ENCODE peak calls at places on chromosomes 2 and 18, in ten cellular contexts. One of them, this sample, is unnamed.

GRCh38 chr18:61820842-61821241 is 72.0 kb downstream of the RNF152 start:
- DNase-seq in stomach: no peak
- DNase-seq in prostate gland: no peak
- DNase-seq in K562: no peak
- DNase-seq in breast epithelium: no peak
- DNase-seq in transverse colon: no peak
- DNase-seq in H1: no peak
- DNase-seq in HCT116: no peak
- DNase-seq in HepG2: no peak
- DNase-seq in GM12878: no peak
- DNase-seq in this sample: no peak

GRCh38 chr2:75099521-75099922 is 99.8 kb downstream of the TACR1 start:
- DNase-seq in breast epithelium: no peak
- DNase-seq in HCT116: no peak
- DNase-seq in H1: no peak
- DNase-seq in stomach: no peak
- DNase-seq in transverse colon: no peak
- DNase-seq in GM12878: no peak
- DNase-seq in prostate gland: no peak
- DNase-seq in K562: no peak
- DNase-seq in HepG2: no peak
- DNase-seq in this sample: no peak

GRCh38 chr2:15727396-15728246 is 136.0 kb downstream of the DDX1 start:
- DNase-seq in GM12878: no peak
- DNase-seq in H1: no peak
- DNase-seq in K562: no peak
- DNase-seq in prostate gland: no peak
- DNase-seq in transverse colon: no peak
- DNase-seq in HCT116: no peak
- DNase-seq in stomach: no peak
- DNase-seq in HepG2: no peak
- DNase-seq in breast epithelium: no peak
- DNase-seq in this sample: no peak

GRCh38 chr2:147365577-147365976 is 479.3 kb upstream of the ACVR2A start:
- DNase-seq in stomach: no peak
- DNase-seq in prostate gland: no peak
- DNase-seq in GM12878: no peak
- DNase-seq in K562: no peak
- DNase-seq in H1: no peak
- DNase-seq in transverse colon: no peak
- DNase-seq in breast epithelium: no peak
- DNase-seq in HCT116: no peak
- DNase-seq in HepG2: no peak
- DNase-seq in this sample: no peak

GRCh38 chr2:172427990-172428840 is 829 bp downstream of the ITGA6 start:
- DNase-seq in K562: peak
- DNase-seq in GM12878: no peak
- DNase-seq in HCT116: no peak
- DNase-seq in H1: peak
- DNase-seq in prostate gland: peak
- DNase-seq in stomach: peak
- DNase-seq in HepG2: peak
- DNase-seq in breast epithelium: no peak
- DNase-seq in transverse colon: peak
- DNase-seq in this sample: peak

GRCh38 chr2:112782234-112782799 is 2.0 kb downstream of the IL1A start:
- DNase-seq in prostate gland: no peak
- DNase-seq in K562: no peak
- DNase-seq in HCT116: no peak
- DNase-seq in breast epithelium: no peak
- DNase-seq in GM12878: peak
- DNase-seq in H1: no peak
- DNase-seq in stomach: no peak
- DNase-seq in HepG2: no peak
- DNase-seq in transverse colon: no peak
- DNase-seq in this sample: no peak

GRCh38 chr2:29113891-29114321 is 1.3 kb upstream of the CLIP4 start:
- DNase-seq in K562: no peak
- DNase-seq in stomach: peak
- DNase-seq in transverse colon: peak
- DNase-seq in GM12878: no peak
- DNase-seq in prostate gland: no peak
- DNase-seq in breast epithelium: no peak
- DNase-seq in H1: no peak
- DNase-seq in HCT116: peak
- DNase-seq in HepG2: no peak
- DNase-seq in this sample: no peak

GRCh38 chr2:189109921-189110397 is 69.6 kb downstream of the COL5A2 start:
- DNase-seq in prostate gland: no peak
- DNase-seq in transverse colon: no peak
- DNase-seq in breast epithelium: no peak
- DNase-seq in H1: no peak
- DNase-seq in K562: no peak
- DNase-seq in stomach: no peak
- DNase-seq in HepG2: peak
- DNase-seq in GM12878: peak
- DNase-seq in HCT116: peak
- DNase-seq in this sample: no peak

GRCh38 chr2:171210864-171211431 is 50.3 kb upstream of the TLK1 start:
- DNase-seq in K562: no peak
- DNase-seq in breast epithelium: no peak
- DNase-seq in GM12878: peak
- DNase-seq in stomach: no peak
- DNase-seq in HCT116: no peak
- DNase-seq in H1: no peak
- DNase-seq in transverse colon: no peak
- DNase-seq in HepG2: no peak
- DNase-seq in prostate gland: peak
- DNase-seq in this sample: no peak

GRCh38 chr2:188813846-188814245 is 160.3 kb upstream of the COL3A1 start:
- DNase-seq in GM12878: no peak
- DNase-seq in H1: no peak
- DNase-seq in prostate gland: no peak
- DNase-seq in transverse colon: peak
- DNase-seq in HepG2: no peak
- DNase-seq in K562: no peak
- DNase-seq in HCT116: no peak
- DNase-seq in breast epithelium: no peak
- DNase-seq in stomach: no peak
- DNase-seq in this sample: no peak

GRCh38 chr2:190722825-190723224 is 73.9 kb downstream of the NAB1 start:
- DNase-seq in HepG2: no peak
- DNase-seq in H1: no peak
- DNase-seq in HCT116: no peak
- DNase-seq in transverse colon: no peak
- DNase-seq in GM12878: no peak
- DNase-seq in stomach: no peak
- DNase-seq in K562: no peak
- DNase-seq in breast epithelium: no peak
- DNase-seq in prostate gland: no peak
- DNase-seq in this sample: no peak

DNA sequence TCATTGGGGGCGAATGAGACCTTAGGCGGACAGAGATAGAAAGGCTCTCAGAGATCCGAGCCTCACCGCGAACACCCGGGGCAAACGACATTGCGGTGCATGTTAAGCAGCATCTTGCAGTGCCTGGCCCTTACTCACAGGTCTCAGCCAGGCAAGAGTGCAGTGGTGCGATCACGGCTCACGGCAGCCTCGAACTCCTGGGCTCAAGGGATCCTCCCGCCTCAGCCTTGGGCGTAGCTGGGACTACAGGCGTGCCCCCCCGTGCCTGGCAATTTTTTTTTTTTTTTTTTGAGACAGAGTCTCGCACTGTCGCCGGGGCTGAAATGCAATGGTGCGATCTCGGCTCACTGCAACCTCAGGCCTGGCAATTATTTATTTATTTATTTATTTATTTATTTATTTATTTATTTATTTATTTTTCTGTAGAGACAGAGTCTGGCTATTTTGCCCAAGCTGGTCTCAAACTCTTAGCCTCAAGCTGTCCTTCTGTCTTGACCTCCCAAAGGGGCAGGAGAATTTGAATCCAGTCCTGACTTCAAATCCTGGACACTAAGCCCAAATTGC is 1.3 kb downstream of the LAMA3 start:
- DNase-seq in HCT116: no peak
- DNase-seq in H1: peak
- DNase-seq in transverse colon: no peak
- DNase-seq in GM12878: no peak
- DNase-seq in HepG2: no peak
- DNase-seq in K562: no peak
- DNase-seq in breast epithelium: no peak
- DNase-seq in prostate gland: no peak
- DNase-seq in stomach: no peak
- DNase-seq in this sample: no peak
- H3K4me3 ChIP-seq in HCT116: no peak
- H3K4me3 ChIP-seq in H1: peak
- H3K4me3 ChIP-seq in transverse colon: no peak
- H3K4me3 ChIP-seq in GM12878: no peak
- H3K4me3 ChIP-seq in HepG2: no peak
- H3K4me3 ChIP-seq in K562: no peak
- H3K4me3 ChIP-seq in breast epithelium: peak
- H3K4me3 ChIP-seq in prostate gland: peak
- H3K4me3 ChIP-seq in stomach: peak
- H3K4me3 ChIP-seq in this sample: peak

DNA sequence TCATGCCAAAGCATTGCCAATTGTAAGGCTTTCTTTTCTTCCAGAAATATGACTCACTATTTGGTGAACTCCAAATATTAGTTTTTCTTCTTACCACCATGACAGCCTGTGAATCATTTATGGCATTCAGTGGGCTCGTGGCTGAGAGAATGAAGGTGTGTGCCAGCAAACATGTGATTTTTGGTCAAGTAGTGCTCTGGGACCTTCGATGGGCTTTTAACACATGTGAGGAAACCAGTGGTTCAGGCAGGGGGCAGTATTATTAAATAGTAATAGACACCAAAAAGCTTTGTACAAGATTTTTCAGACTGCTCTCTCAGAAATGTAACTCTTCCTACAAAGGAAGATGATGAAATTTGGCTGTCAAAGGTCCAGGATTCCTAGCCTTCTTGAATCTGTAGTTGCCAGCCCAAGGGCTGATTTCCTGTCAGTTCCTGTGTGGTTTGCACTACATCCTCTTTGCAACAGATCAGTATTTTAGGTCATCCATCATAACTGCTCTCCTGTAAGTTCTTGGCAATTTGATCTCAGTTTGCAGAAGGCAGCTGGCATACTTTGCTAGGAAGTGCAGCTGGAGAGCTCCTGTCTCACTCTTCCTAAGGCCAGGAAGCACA is 64.3 kb downstream of the BABAM2 start:
- DNase-seq in GM12878: peak
- DNase-seq in transverse colon: peak
- DNase-seq in stomach: no peak
- DNase-seq in H1: no peak
- DNase-seq in prostate gland: peak
- DNase-seq in K562: no peak
- DNase-seq in breast epithelium: no peak
- DNase-seq in HepG2: peak
- DNase-seq in HCT116: no peak
- DNase-seq in this sample: peak
- TF ChIP-seq POLR2AphosphoS5 in GM12878: no peak
- TF ChIP-seq POLR2AphosphoS5 in transverse colon: peak
- TF ChIP-seq POLR2AphosphoS5 in stomach: peak
- TF ChIP-seq POLR2AphosphoS5 in H1: no peak
- TF ChIP-seq POLR2AphosphoS5 in prostate gland: peak
- TF ChIP-seq POLR2AphosphoS5 in K562: no peak
- TF ChIP-seq POLR2AphosphoS5 in breast epithelium: peak
- TF ChIP-seq POLR2AphosphoS5 in HepG2: no peak
- TF ChIP-seq POLR2AphosphoS5 in HCT116: no peak
- TF ChIP-seq POLR2AphosphoS5 in this sample: peak

GRCh38 chr2:8790739-8791162 is 46.7 kb downstream of the KIDINS220 start:
- DNase-seq in K562: no peak
- DNase-seq in HCT116: no peak
- DNase-seq in HepG2: no peak
- DNase-seq in breast epithelium: no peak
- DNase-seq in H1: no peak
- DNase-seq in GM12878: peak
- DNase-seq in transverse colon: no peak
- DNase-seq in prostate gland: no peak
- DNase-seq in stomach: no peak
- DNase-seq in this sample: no peak
- TF ChIP-seq POLR2A in K562: no peak
- TF ChIP-seq POLR2A in HCT116: no peak
- TF ChIP-seq POLR2A in HepG2: no peak
- TF ChIP-seq POLR2A in breast epithelium: no peak
- TF ChIP-seq POLR2A in H1: no peak
- TF ChIP-seq POLR2A in GM12878: no peak
- TF ChIP-seq POLR2A in transverse colon: no peak
- TF ChIP-seq POLR2A in prostate gland: no peak
- TF ChIP-seq POLR2A in stomach: no peak
- TF ChIP-seq POLR2A in this sample: no peak

GRCh38 chr2:84882415-84882738 is 1.5 kb upstream of the TRABD2A start:
- DNase-seq in stomach: no peak
- DNase-seq in transverse colon: no peak
- DNase-seq in breast epithelium: no peak
- DNase-seq in HCT116: no peak
- DNase-seq in H1: no peak
- DNase-seq in GM12878: no peak
- DNase-seq in prostate gland: no peak
- DNase-seq in K562: no peak
- DNase-seq in HepG2: no peak
- DNase-seq in this sample: no peak
- H3K4me3 ChIP-seq in stomach: peak
- H3K4me3 ChIP-seq in transverse colon: no peak
- H3K4me3 ChIP-seq in breast epithelium: peak
- H3K4me3 ChIP-seq in HCT116: peak
- H3K4me3 ChIP-seq in H1: no peak
- H3K4me3 ChIP-seq in GM12878: peak
- H3K4me3 ChIP-seq in prostate gland: no peak
- H3K4me3 ChIP-seq in K562: no peak
- H3K4me3 ChIP-seq in HepG2: no peak
- H3K4me3 ChIP-seq in this sample: no peak

GRCh38 chr18:48410095-48410920 is 1.1 kb upstream of the ZBTB7C start:
- DNase-seq in breast epithelium: peak
- DNase-seq in GM12878: no peak
- DNase-seq in K562: peak
- DNase-seq in H1: peak
- DNase-seq in HepG2: peak
- DNase-seq in HCT116: peak
- DNase-seq in transverse colon: peak
- DNase-seq in prostate gland: peak
- DNase-seq in stomach: peak
- DNase-seq in this sample: peak
- TF ChIP-seq POLR2AphosphoS5 in breast epithelium: no peak
- TF ChIP-seq POLR2AphosphoS5 in GM12878: no peak
- TF ChIP-seq POLR2AphosphoS5 in K562: no peak
- TF ChIP-seq POLR2AphosphoS5 in H1: no peak
- TF ChIP-seq POLR2AphosphoS5 in HepG2: no peak
- TF ChIP-seq POLR2AphosphoS5 in HCT116: peak
- TF ChIP-seq POLR2AphosphoS5 in transverse colon: peak
- TF ChIP-seq POLR2AphosphoS5 in prostate gland: peak
- TF ChIP-seq POLR2AphosphoS5 in stomach: peak
- TF ChIP-seq POLR2AphosphoS5 in this sample: peak